ENCODE peak calls at places on chromosome 17, in six cellular contexts. U is lower lobe of right lung, X is glutamatergic neuron, S is AG10803, J is ascending aorta, Q is neural crest cell. T is an unnamed sample.

GRCh38 chr17:62093188-62094155 is 28.4 kb upstream of the MED13 start:
- DNase-seq in U (no peak), X (no peak), S (peak; percentile 81), J (no peak), Q (no peak), T (no peak)

GRCh38 chr17:17525331-17525730 is 29.1 kb upstream of the RASD1 start:
- DNase-seq in U (no peak), X (peak; percentile 16), S (no peak), J (no peak), Q (no peak), T (no peak)

GRCh38 chr17:47280072-47280811 is 26.6 kb downstream of the ITGB3 start:
- DNase-seq in U (no peak), X (no peak), S (peak; percentile 40), J (no peak), Q (no peak), T (no peak)

GRCh38 chr17:72187544-72187943 is 66.7 kb downstream of the SOX9 start:
- DNase-seq in U (no peak), X (no peak), S (no peak), J (no peak), Q (no peak), T (no peak)

GRCh38 chr17:29148257-29148789 is 31.9 kb downstream of the MYO18A start:
- DNase-seq in U (peak; percentile 80), X (no peak), S (no peak), J (no peak), Q (no peak), T (no peak)

GRCh38 chr17:32970281-32970680 is 21.4 kb upstream of the SPACA3 start:
- DNase-seq in U (no peak), X (no peak), S (peak; percentile 88), J (no peak), Q (no peak), T (no peak)

GRCh38 chr17:44451832-44452231 is 51.4 kb downstream of the GPATCH8 start:
- DNase-seq in U (no peak), X (no peak), S (no peak), J (no peak), Q (no peak), T (no peak)

GRCh38 chr17:48442819-48443218 is 12.8 kb upstream of the SKAP1 start:
- DNase-seq in U (no peak), X (no peak), S (no peak), J (no peak), Q (no peak), T (no peak)

GRCh38 chr17:59151007-59151406 is 4.0 kb downstream of the SKA2 start:
- DNase-seq in U (no peak), X (no peak), S (no peak), J (no peak), Q (no peak), T (no peak)

GRCh38 chr17:60594747-60595146 is 5.2 kb upstream of the PPM1D start:
- DNase-seq in U (no peak), X (no peak), S (no peak), J (no peak), Q (no peak), T (no peak)

GRCh38 chr17:158379-158778 is 21.0 kb downstream of the SCGB1C2 start:
- DNase-seq in U (no peak), X (no peak), S (no peak), J (no peak), Q (no peak), T (no peak)

GRCh38 chr17:73317554-73318426 is 6.0 kb upstream of the CDC42EP4 start:
- DNase-seq in U (no peak), X (no peak), S (no peak), J (no peak), Q (no peak), T (no peak)

GRCh38 chr17:30414486-30414885 is 35.8 kb downstream of the CPD start:
- DNase-seq in U (no peak), X (no peak), S (peak; percentile 76), J (no peak), Q (no peak), T (no peak)

GRCh38 chr17:30413109-30413508 is 34.4 kb downstream of the CPD start:
- DNase-seq in U (no peak), X (no peak), S (no peak), J (no peak), Q (no peak), T (no peak)

GRCh38 chr17:30415491-30415890 is 36.8 kb downstream of the CPD start:
- DNase-seq in U (no peak), X (no peak), S (peak; percentile 59), J (no peak), Q (no peak), T (no peak)
- TF ChIP-seq CTCF in U (no peak), X (no peak), S (no peak), J (no peak), Q (no peak), T (no peak)

DNA sequence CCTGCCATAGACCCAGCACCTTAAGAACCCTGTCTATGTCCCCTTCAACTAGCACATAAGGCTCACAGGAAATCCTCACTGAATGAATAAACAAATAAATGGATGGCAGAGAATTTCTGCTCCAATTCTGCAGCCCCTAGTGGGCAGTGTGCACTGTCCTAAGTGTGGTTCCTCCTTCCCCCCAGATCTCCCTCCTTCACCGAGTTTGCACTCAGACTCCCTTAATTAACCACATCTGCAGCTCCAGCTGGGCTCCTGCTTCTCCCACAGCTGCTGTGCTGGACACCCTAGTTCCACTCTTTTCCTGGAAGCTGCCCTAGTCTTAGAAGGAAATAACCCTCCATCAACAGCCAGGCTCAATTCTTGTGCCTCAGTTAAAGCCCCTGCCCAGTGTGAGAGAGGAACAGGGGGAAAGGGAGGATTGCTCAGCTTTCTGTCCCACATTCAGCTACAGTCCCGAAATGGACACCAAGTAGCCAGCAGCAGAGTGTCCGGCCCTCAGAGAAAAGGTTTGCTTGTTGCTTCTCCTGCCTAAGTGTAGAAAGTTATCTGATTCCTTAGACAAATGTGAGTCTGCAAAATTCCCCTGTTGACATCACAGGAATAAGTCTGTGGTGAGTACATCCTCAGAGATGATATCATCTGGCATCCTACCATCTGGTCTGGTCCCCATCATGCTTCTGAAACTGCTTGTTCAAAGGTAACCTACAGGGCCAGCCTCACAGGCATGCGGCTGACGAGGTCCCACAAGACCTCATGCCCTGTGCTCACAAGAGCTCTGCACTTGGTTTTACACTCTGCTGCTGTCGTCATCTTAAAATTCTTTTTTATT is 12.3 kb downstream of the LRRC3C start:
- DNase-seq in U (no peak), X (no peak), S (peak; percentile 89), J (no peak), Q (no peak), T (no peak)
- TF ChIP-seq CTCF in U (peak; percentile 30), X (no peak), S (peak; percentile 76), J (no peak), Q (peak; percentile 48), T (no peak)

GRCh38 chr17:4560837-4561241 is 462 bp upstream of the GGT6 start:
- DNase-seq in U (peak; percentile 41), X (no peak), S (peak; percentile 20), J (no peak), Q (no peak), T (no peak)
- TF ChIP-seq CTCF in U (no peak), X (no peak), S (no peak), J (no peak), Q (no peak), T (no peak)

GRCh38 chr17:31269597-31269996 is 27.4 kb downstream of the OMG start:
- DNase-seq in U (no peak), X (no peak), S (peak; percentile 100), J (no peak), Q (no peak), T (no peak)

GRCh38 chr17:31261596-31261995 is 35.4 kb downstream of the OMG start:
- DNase-seq in U (no peak), X (no peak), S (no peak), J (no peak), Q (no peak), T (no peak)

GRCh38 chr17:31269178-31269577 is 27.9 kb downstream of the OMG start:
- DNase-seq in U (no peak), X (no peak), S (no peak), J (no peak), Q (no peak), T (no peak)

GRCh38 chr17:31260151-31260550 is 36.9 kb downstream of the OMG start:
- DNase-seq in U (no peak), X (no peak), S (no peak), J (no peak), Q (no peak), T (no peak)

GRCh38 chr17:31266042-31266441 is 31.0 kb downstream of the OMG start:
- DNase-seq in U (no peak), X (no peak), S (no peak), J (no peak), Q (no peak), T (no peak)
- TF ChIP-seq CTCF in U (no peak), X (no peak), S (no peak), J (no peak), Q (no peak), T (peak; percentile 5)

DNA sequence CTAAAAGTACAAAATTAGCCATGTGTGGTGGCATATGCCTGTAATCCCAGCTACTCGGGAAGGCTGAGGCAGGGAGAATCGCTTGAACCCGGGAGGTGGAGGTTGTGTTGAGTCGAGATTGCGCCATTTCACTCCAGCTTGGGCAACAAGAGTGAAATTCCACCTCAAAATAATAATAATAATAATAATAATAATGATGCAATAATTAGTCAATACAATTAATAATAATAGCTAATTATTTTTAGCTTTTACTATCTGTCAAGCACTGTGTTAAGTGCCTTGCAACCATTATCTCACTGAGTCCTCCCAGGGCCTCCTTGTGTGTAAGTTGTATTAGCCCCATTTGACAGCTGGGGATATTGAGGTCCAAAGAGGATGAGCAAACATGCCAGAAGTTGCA is 14.3 kb upstream of the HS3ST3A1 start:
- DNase-seq in U (no peak), X (no peak), S (no peak), J (no peak), Q (no peak), T (no peak)
- TF ChIP-seq CTCF in U (no peak), X (no peak), S (no peak), J (no peak), Q (no peak), T (no peak)

T was measured in D721Med.